ENCODE peak calls at places on chromosomes 12 and 14, in ten cellular contexts. One of them, this sample, is unnamed.

GRCh38 chr12:29831173-29831572 is 47.4 kb upstream of the TMTC1 start:
- DNase-seq in hepatocyte: no peak
- DNase-seq in effector memory CD4-positive, alpha-beta T cell: no peak
- DNase-seq in mammary epithelial cell: no peak
- DNase-seq in MM.1S: no peak
- DNase-seq in cardiac muscle cell: no peak
- DNase-seq in tibial nerve: no peak
- DNase-seq in WERI-Rb-1: no peak
- DNase-seq in PC-3: no peak
- DNase-seq in CD8-positive, alpha-beta memory T cell: no peak
- DNase-seq in this sample: no peak

GRCh38 chr12:89060133-89060532 is 292.2 kb downstream of the DUSP6 start:
- DNase-seq in CD8-positive, alpha-beta memory T cell: no peak
- DNase-seq in PC-3: no peak
- DNase-seq in mammary epithelial cell: no peak
- DNase-seq in tibial nerve: no peak
- DNase-seq in WERI-Rb-1: no peak
- DNase-seq in effector memory CD4-positive, alpha-beta T cell: no peak
- DNase-seq in MM.1S: no peak
- DNase-seq in hepatocyte: no peak
- DNase-seq in cardiac muscle cell: peak
- DNase-seq in this sample: no peak

GRCh38 chr12:49637401-49637800 is 14.0 kb downstream of the PRPF40B start:
- DNase-seq in mammary epithelial cell: no peak
- DNase-seq in cardiac muscle cell: no peak
- DNase-seq in tibial nerve: no peak
- DNase-seq in WERI-Rb-1: peak
- DNase-seq in PC-3: no peak
- DNase-seq in hepatocyte: peak
- DNase-seq in MM.1S: no peak
- DNase-seq in effector memory CD4-positive, alpha-beta T cell: no peak
- DNase-seq in CD8-positive, alpha-beta memory T cell: no peak
- DNase-seq in this sample: no peak

GRCh38 chr12:100193085-100193484 is 7.5 kb upstream of the ACTR6 start:
- DNase-seq in WERI-Rb-1: no peak
- DNase-seq in mammary epithelial cell: no peak
- DNase-seq in cardiac muscle cell: no peak
- DNase-seq in MM.1S: no peak
- DNase-seq in tibial nerve: no peak
- DNase-seq in CD8-positive, alpha-beta memory T cell: no peak
- DNase-seq in hepatocyte: no peak
- DNase-seq in PC-3: no peak
- DNase-seq in effector memory CD4-positive, alpha-beta T cell: no peak
- DNase-seq in this sample: no peak

GRCh38 chr12:85575115-85576096 is 260.8 kb downstream of the RASSF9 start:
- DNase-seq in PC-3: peak
- DNase-seq in tibial nerve: peak
- DNase-seq in WERI-Rb-1: peak
- DNase-seq in CD8-positive, alpha-beta memory T cell: no peak
- DNase-seq in hepatocyte: peak
- DNase-seq in cardiac muscle cell: peak
- DNase-seq in mammary epithelial cell: peak
- DNase-seq in effector memory CD4-positive, alpha-beta T cell: no peak
- DNase-seq in MM.1S: peak
- DNase-seq in this sample: no peak

GRCh38 chr12:53234236-53234635 is 2.2 kb upstream of the RARG start:
- DNase-seq in CD8-positive, alpha-beta memory T cell: no peak
- DNase-seq in cardiac muscle cell: no peak
- DNase-seq in effector memory CD4-positive, alpha-beta T cell: no peak
- DNase-seq in MM.1S: no peak
- DNase-seq in WERI-Rb-1: peak
- DNase-seq in mammary epithelial cell: no peak
- DNase-seq in tibial nerve: no peak
- DNase-seq in hepatocyte: peak
- DNase-seq in PC-3: no peak
- DNase-seq in this sample: no peak

GRCh38 chr12:3882896-3883564 is 9.8 kb upstream of the PARP11 start:
- DNase-seq in hepatocyte: peak
- DNase-seq in WERI-Rb-1: no peak
- DNase-seq in PC-3: peak
- DNase-seq in CD8-positive, alpha-beta memory T cell: no peak
- DNase-seq in MM.1S: peak
- DNase-seq in tibial nerve: no peak
- DNase-seq in cardiac muscle cell: peak
- DNase-seq in mammary epithelial cell: peak
- DNase-seq in effector memory CD4-positive, alpha-beta T cell: no peak
- DNase-seq in this sample: no peak

GRCh38 chr12:24709201-24709600 is 239.7 kb downstream of the BCAT1 start:
- DNase-seq in PC-3: no peak
- DNase-seq in WERI-Rb-1: no peak
- DNase-seq in CD8-positive, alpha-beta memory T cell: no peak
- DNase-seq in tibial nerve: no peak
- DNase-seq in cardiac muscle cell: peak
- DNase-seq in effector memory CD4-positive, alpha-beta T cell: no peak
- DNase-seq in MM.1S: no peak
- DNase-seq in mammary epithelial cell: peak
- DNase-seq in hepatocyte: no peak
- DNase-seq in this sample: no peak

GRCh38 chr12:89051065-89051677 is 301.1 kb downstream of the DUSP6 start:
- DNase-seq in PC-3: peak
- DNase-seq in MM.1S: peak
- DNase-seq in hepatocyte: peak
- DNase-seq in tibial nerve: peak
- DNase-seq in WERI-Rb-1: peak
- DNase-seq in mammary epithelial cell: peak
- DNase-seq in cardiac muscle cell: peak
- DNase-seq in effector memory CD4-positive, alpha-beta T cell: no peak
- DNase-seq in CD8-positive, alpha-beta memory T cell: no peak
- DNase-seq in this sample: no peak

GRCh38 chr14:22303589-22304195 is 285.3 kb downstream of the DAD1 start:
- DNase-seq in MM.1S: no peak
- DNase-seq in tibial nerve: no peak
- DNase-seq in hepatocyte: no peak
- DNase-seq in mammary epithelial cell: no peak
- DNase-seq in cardiac muscle cell: peak
- DNase-seq in CD8-positive, alpha-beta memory T cell: no peak
- DNase-seq in WERI-Rb-1: no peak
- DNase-seq in PC-3: peak
- DNase-seq in effector memory CD4-positive, alpha-beta T cell: no peak
- DNase-seq in this sample: no peak

GRCh38 chr12:52582971-52583456 is 9.4 kb upstream of the KRT74 start:
- DNase-seq in cardiac muscle cell: peak
- DNase-seq in effector memory CD4-positive, alpha-beta T cell: peak
- DNase-seq in tibial nerve: peak
- DNase-seq in WERI-Rb-1: peak
- DNase-seq in mammary epithelial cell: peak
- DNase-seq in MM.1S: peak
- DNase-seq in CD8-positive, alpha-beta memory T cell: peak
- DNase-seq in PC-3: peak
- DNase-seq in hepatocyte: peak
- DNase-seq in this sample: peak

DNA sequence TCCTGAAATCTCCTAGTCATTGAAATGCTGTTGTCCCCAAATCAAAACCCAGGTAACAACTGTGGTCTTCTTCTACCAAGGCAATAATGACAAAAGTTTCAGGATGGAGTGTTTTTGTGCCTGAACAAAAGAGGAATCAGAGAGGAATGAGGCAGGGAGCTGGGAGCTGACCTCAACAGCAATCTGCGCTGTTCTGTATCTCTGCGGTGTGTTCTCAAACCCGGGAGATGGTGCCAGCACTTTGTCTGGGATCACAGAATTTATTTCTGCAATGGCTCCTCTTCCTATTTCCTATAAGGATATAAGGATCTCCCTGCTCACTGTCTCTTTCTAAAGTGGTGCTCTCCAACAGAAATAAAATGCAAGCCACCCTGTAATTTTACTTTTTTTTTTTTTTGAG is 449 bp upstream of the GLT8D2 start:
- DNase-seq in tibial nerve: no peak
- DNase-seq in effector memory CD4-positive, alpha-beta T cell: no peak
- DNase-seq in mammary epithelial cell: no peak
- DNase-seq in CD8-positive, alpha-beta memory T cell: no peak
- DNase-seq in MM.1S: no peak
- DNase-seq in WERI-Rb-1: no peak
- DNase-seq in PC-3: no peak
- DNase-seq in cardiac muscle cell: peak
- DNase-seq in hepatocyte: no peak
- DNase-seq in this sample: no peak
- H3K27ac ChIP-seq in tibial nerve: peak
- H3K27ac ChIP-seq in effector memory CD4-positive, alpha-beta T cell: no peak
- H3K27ac ChIP-seq in mammary epithelial cell: no peak
- H3K27ac ChIP-seq in CD8-positive, alpha-beta memory T cell: no peak
- H3K27ac ChIP-seq in MM.1S: no peak
- H3K27ac ChIP-seq in WERI-Rb-1: no peak
- H3K27ac ChIP-seq in PC-3: no peak
- H3K27ac ChIP-seq in cardiac muscle cell: no peak
- H3K27ac ChIP-seq in hepatocyte: peak
- H3K27ac ChIP-seq in this sample: no peak

DNA sequence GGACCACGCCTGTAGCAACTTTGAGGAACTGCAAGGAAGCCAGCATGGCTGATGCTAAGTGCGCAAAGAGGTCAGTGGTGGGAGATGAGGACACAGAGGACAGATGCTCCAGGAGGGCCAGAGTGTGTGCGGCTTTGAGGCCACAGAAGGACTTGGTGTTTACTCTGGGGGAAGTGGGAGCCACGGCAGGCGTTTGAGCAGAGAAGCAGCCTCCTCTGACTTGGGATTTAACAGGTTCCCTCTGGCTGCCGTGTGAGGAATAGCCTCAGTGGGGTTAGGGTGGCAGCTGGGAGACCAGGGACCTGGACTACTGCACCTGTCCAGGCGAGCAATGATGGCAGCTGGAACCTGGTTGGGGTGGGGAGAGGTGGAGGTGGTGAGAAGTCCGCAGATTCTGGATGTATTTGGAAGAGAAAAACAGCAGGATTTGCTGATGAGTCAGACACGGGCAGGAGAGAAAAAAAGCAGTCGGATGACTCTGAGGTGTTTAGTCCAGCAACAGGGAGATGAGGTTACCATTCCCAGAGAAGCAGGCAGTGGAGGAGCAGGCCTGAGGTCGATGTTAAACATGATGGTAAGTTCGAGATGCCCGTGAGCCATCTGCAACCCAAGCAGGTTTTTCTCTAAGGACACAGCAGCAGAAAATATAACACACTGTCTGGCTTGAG is 143.5 kb downstream of the SCARB1 start:
- DNase-seq in WERI-Rb-1: peak
- DNase-seq in PC-3: peak
- DNase-seq in CD8-positive, alpha-beta memory T cell: no peak
- DNase-seq in mammary epithelial cell: peak
- DNase-seq in effector memory CD4-positive, alpha-beta T cell: no peak
- DNase-seq in tibial nerve: no peak
- DNase-seq in hepatocyte: peak
- DNase-seq in cardiac muscle cell: peak
- DNase-seq in MM.1S: no peak
- DNase-seq in this sample: no peak
- H3K27ac ChIP-seq in WERI-Rb-1: peak
- H3K27ac ChIP-seq in PC-3: peak
- H3K27ac ChIP-seq in CD8-positive, alpha-beta memory T cell: no peak
- H3K27ac ChIP-seq in mammary epithelial cell: no peak
- H3K27ac ChIP-seq in effector memory CD4-positive, alpha-beta T cell: no peak
- H3K27ac ChIP-seq in tibial nerve: peak
- H3K27ac ChIP-seq in hepatocyte: peak
- H3K27ac ChIP-seq in cardiac muscle cell: no peak
- H3K27ac ChIP-seq in MM.1S: no peak
- H3K27ac ChIP-seq in this sample: peak

DNA sequence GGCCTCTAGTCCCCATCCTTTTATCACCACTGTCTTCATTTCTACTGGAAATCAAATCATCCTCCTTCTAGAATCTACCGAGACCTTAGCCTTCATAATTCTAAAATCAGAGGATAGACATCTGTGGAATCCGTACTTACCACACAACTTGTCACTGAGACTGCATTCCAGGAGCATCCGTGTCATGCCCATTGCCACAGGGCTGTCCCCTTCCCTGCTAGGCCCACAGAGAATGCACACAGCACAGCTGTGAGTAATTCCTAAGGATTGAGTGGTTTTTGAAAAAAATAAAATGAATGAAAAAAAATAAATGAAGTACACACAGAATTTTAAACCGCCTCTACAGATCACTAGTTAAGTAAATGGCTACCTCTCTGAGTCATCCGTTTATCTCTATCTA is 21.0 kb upstream of the MAGOHB start:
- DNase-seq in PC-3: peak
- DNase-seq in hepatocyte: no peak
- DNase-seq in WERI-Rb-1: no peak
- DNase-seq in mammary epithelial cell: peak
- DNase-seq in CD8-positive, alpha-beta memory T cell: no peak
- DNase-seq in tibial nerve: no peak
- DNase-seq in cardiac muscle cell: peak
- DNase-seq in effector memory CD4-positive, alpha-beta T cell: no peak
- DNase-seq in MM.1S: no peak
- DNase-seq in this sample: no peak
- H3K27ac ChIP-seq in PC-3: no peak
- H3K27ac ChIP-seq in hepatocyte: no peak
- H3K27ac ChIP-seq in WERI-Rb-1: no peak
- H3K27ac ChIP-seq in mammary epithelial cell: no peak
- H3K27ac ChIP-seq in CD8-positive, alpha-beta memory T cell: no peak
- H3K27ac ChIP-seq in tibial nerve: no peak
- H3K27ac ChIP-seq in cardiac muscle cell: no peak
- H3K27ac ChIP-seq in effector memory CD4-positive, alpha-beta T cell: no peak
- H3K27ac ChIP-seq in MM.1S: no peak
- H3K27ac ChIP-seq in this sample: no peak

GRCh38 chr12:2074792-2075191 is 22.0 kb downstream of the CACNA1C start:
- DNase-seq in cardiac muscle cell: no peak
- DNase-seq in hepatocyte: no peak
- DNase-seq in tibial nerve: no peak
- DNase-seq in effector memory CD4-positive, alpha-beta T cell: no peak
- DNase-seq in WERI-Rb-1: no peak
- DNase-seq in CD8-positive, alpha-beta memory T cell: no peak
- DNase-seq in MM.1S: no peak
- DNase-seq in mammary epithelial cell: no peak
- DNase-seq in PC-3: no peak
- DNase-seq in this sample: no peak

GRCh38 chr12:2075558-2076195 is 22.9 kb downstream of the CACNA1C start:
- DNase-seq in mammary epithelial cell: no peak
- DNase-seq in effector memory CD4-positive, alpha-beta T cell: no peak
- DNase-seq in tibial nerve: no peak
- DNase-seq in hepatocyte: no peak
- DNase-seq in PC-3: no peak
- DNase-seq in MM.1S: no peak
- DNase-seq in CD8-positive, alpha-beta memory T cell: no peak
- DNase-seq in cardiac muscle cell: no peak
- DNase-seq in WERI-Rb-1: no peak
- DNase-seq in this sample: no peak

GRCh38 chr12:2076728-2077127 is 23.9 kb downstream of the CACNA1C start:
- DNase-seq in MM.1S: no peak
- DNase-seq in PC-3: no peak
- DNase-seq in effector memory CD4-positive, alpha-beta T cell: no peak
- DNase-seq in WERI-Rb-1: no peak
- DNase-seq in mammary epithelial cell: no peak
- DNase-seq in CD8-positive, alpha-beta memory T cell: no peak
- DNase-seq in tibial nerve: no peak
- DNase-seq in cardiac muscle cell: no peak
- DNase-seq in hepatocyte: no peak
- DNase-seq in this sample: no peak

GRCh38 chr12:2080604-2081003 is 27.8 kb downstream of the CACNA1C start:
- DNase-seq in MM.1S: no peak
- DNase-seq in WERI-Rb-1: no peak
- DNase-seq in CD8-positive, alpha-beta memory T cell: no peak
- DNase-seq in PC-3: no peak
- DNase-seq in hepatocyte: no peak
- DNase-seq in tibial nerve: no peak
- DNase-seq in mammary epithelial cell: no peak
- DNase-seq in cardiac muscle cell: no peak
- DNase-seq in effector memory CD4-positive, alpha-beta T cell: no peak
- DNase-seq in this sample: no peak

GRCh38 chr12:2076196-2076570 is 23.4 kb downstream of the CACNA1C start:
- DNase-seq in WERI-Rb-1: no peak
- DNase-seq in effector memory CD4-positive, alpha-beta T cell: no peak
- DNase-seq in PC-3: no peak
- DNase-seq in MM.1S: no peak
- DNase-seq in hepatocyte: no peak
- DNase-seq in mammary epithelial cell: no peak
- DNase-seq in cardiac muscle cell: peak
- DNase-seq in CD8-positive, alpha-beta memory T cell: no peak
- DNase-seq in tibial nerve: no peak
- DNase-seq in this sample: no peak
- H3K27ac ChIP-seq in WERI-Rb-1: no peak
- H3K27ac ChIP-seq in effector memory CD4-positive, alpha-beta T cell: no peak
- H3K27ac ChIP-seq in PC-3: no peak
- H3K27ac ChIP-seq in MM.1S: no peak
- H3K27ac ChIP-seq in hepatocyte: peak
- H3K27ac ChIP-seq in mammary epithelial cell: no peak
- H3K27ac ChIP-seq in cardiac muscle cell: peak
- H3K27ac ChIP-seq in CD8-positive, alpha-beta memory T cell: no peak
- H3K27ac ChIP-seq in tibial nerve: peak
- H3K27ac ChIP-seq in this sample: peak